ENCODE peak calls at places on chromosomes 4 and X, in ten cellular contexts. O is DMS 273 treated with DMSO at 0.1 percent for 48 hours; S is stimulated activated CD4-positive, alpha-beta T cell treated with anti-CD3 and anti-CD28 coated beads, TNF-alpha, amount 100 ng/mL, for 4 hours; D is Caki2; J is HT1080; P is gastrocnemius medialis; N is NCI-H1092; B is right atrium auricular region; I is choroid plexus epithelial cell; C is body of pancreas. U is an unnamed sample.

GRCh38 chrX:38262715-38263620 is 42.3 kb upstream of the SRPX start:
- DNase-seq in S (no peak), C (no peak), O (no peak), D (no peak), B (no peak), P (no peak), J (no peak), I (peak), N (no peak), U (no peak)

GRCh38 chrX:40103565-40104323 is 6.0 kb upstream of the BCOR start:
- DNase-seq in D (no peak), B (no peak), I (no peak), J (no peak), N (no peak), O (no peak), C (no peak), S (no peak), P (no peak), U (no peak)

GRCh38 chr4:34250562-34250961 is 1993.8 kb downstream of the ARAP2 start:
- DNase-seq in C (no peak), S (no peak), N (no peak), B (no peak), I (peak), J (peak), O (no peak), P (no peak), D (no peak), U (no peak)

GRCh38 chrX:154918060-154918483 is 31.9 kb downstream of the F8A1 start:
- DNase-seq in B (peak), S (no peak), P (peak), O (peak), N (peak), I (peak), C (peak), D (peak), J (peak), U (no peak)

GRCh38 chrX:43866423-43866822 is 15.8 kb downstream of the MAOB start:
- DNase-seq in S (no peak), D (no peak), O (no peak), C (no peak), B (no peak), I (no peak), P (no peak), N (no peak), J (no peak), U (no peak)

GRCh38 chr4:628821-629635 is 3.7 kb downstream of the PDE6B start:
- DNase-seq in J (no peak), C (no peak), P (no peak), B (no peak), N (no peak), I (no peak), O (no peak), D (no peak), S (no peak), U (no peak)

GRCh38 chr4:26075588-26075987 is 161.6 kb downstream of the SMIM20 start:
- DNase-seq in C (no peak), I (no peak), B (no peak), P (no peak), S (no peak), N (no peak), J (no peak), D (no peak), O (no peak), U (no peak)

GRCh38 chr4:10161840-10162239 is 45.2 kb upstream of the WDR1 start:
- DNase-seq in P (no peak), D (no peak), I (no peak), C (no peak), O (no peak), B (no peak), S (no peak), N (no peak), J (no peak), U (no peak)

GRCh38 chr4:7894677-7895181 is 44.9 kb downstream of the AFAP1 start:
- DNase-seq in N (no peak), I (no peak), J (no peak), B (no peak), P (no peak), C (no peak), D (no peak), O (peak), S (no peak), U (no peak)

GRCh38 chr4:125979868-125980412 is 665.2 kb downstream of the FAT4 start:
- DNase-seq in C (no peak), S (no peak), O (no peak), I (no peak), P (no peak), D (no peak), B (no peak), J (no peak), N (no peak), U (no peak)

GRCh38 chr4:56261027-56261426 is 126.3 kb downstream of the AASDH start:
- DNase-seq in P (no peak), N (no peak), S (peak), D (no peak), C (no peak), B (no peak), J (no peak), I (no peak), O (no peak), U (peak)

GRCh38 chrX:129768586-129769466 is 10.9 kb upstream of the SASH3 start:
- DNase-seq in S (no peak), J (no peak), B (no peak), O (no peak), C (no peak), D (no peak), P (no peak), N (no peak), I (no peak), U (no peak)

U was measured in stimulated activated CD8-positive, alpha-beta memory T cell treated with anti-CD3 and anti-CD28 coated beads, Interleukin-2, amount 100 ng/mL, for 48 hours.